ENCODE peak calls at places on chromosomes 11 and 22, in four cellular contexts. One of them, this sample, is unnamed.

GRCh38 chr11:11787305-11788066 is 54.3 kb upstream of the USP47 start:
- DNase-seq in Peyer's patch: peak
- DNase-seq in aorta: peak
- DNase-seq in midbrain: peak
- DNase-seq in this sample: peak

GRCh38 chr11:46918778-46919513 is 596 bp upstream of the LRP4 start:
- DNase-seq in Peyer's patch: no peak
- DNase-seq in aorta: no peak
- DNase-seq in midbrain: no peak
- DNase-seq in this sample: no peak

GRCh38 chr11:19370100-19370861 is 129.5 kb upstream of the E2F8 start:
- DNase-seq in Peyer's patch: no peak
- DNase-seq in aorta: peak
- DNase-seq in midbrain: no peak
- DNase-seq in this sample: peak

GRCh38 chr11:6259638-6260019 is at the start of gene CCKBR:
- DNase-seq in Peyer's patch: no peak
- DNase-seq in aorta: no peak
- DNase-seq in midbrain: no peak
- DNase-seq in this sample: no peak

GRCh38 chr11:134562176-134562575 is 150.1 kb upstream of the B3GAT1 start:
- DNase-seq in Peyer's patch: no peak
- DNase-seq in aorta: no peak
- DNase-seq in midbrain: no peak
- DNase-seq in this sample: no peak

GRCh38 chr11:131880279-131880678 is 509.9 kb downstream of the NTM start:
- DNase-seq in Peyer's patch: no peak
- DNase-seq in aorta: no peak
- DNase-seq in midbrain: no peak
- DNase-seq in this sample: no peak

GRCh38 chr11:8685306-8685705 is 2.7 kb downstream of the RPL27A start:
- DNase-seq in Peyer's patch: no peak
- DNase-seq in aorta: no peak
- DNase-seq in midbrain: no peak
- DNase-seq in this sample: no peak

GRCh38 chr22:29855611-29856181 is 17.6 kb upstream of the ASCC2 start:
- DNase-seq in Peyer's patch: no peak
- DNase-seq in aorta: no peak
- DNase-seq in midbrain: no peak
- DNase-seq in this sample: peak

GRCh38 chr22:22618923-22619322 is 25.5 kb upstream of the GGTLC2 start:
- DNase-seq in Peyer's patch: no peak
- DNase-seq in aorta: no peak
- DNase-seq in midbrain: no peak
- DNase-seq in this sample: no peak

GRCh38 chr11:122754553-122755322 is 83.6 kb upstream of the CRTAM start:
- DNase-seq in Peyer's patch: no peak
- DNase-seq in aorta: no peak
- DNase-seq in midbrain: no peak
- DNase-seq in this sample: no peak

GRCh38 chr22:40411506-40411861 is 41.1 kb downstream of the SGSM3 start:
- DNase-seq in Peyer's patch: no peak
- DNase-seq in aorta: no peak
- DNase-seq in midbrain: no peak
- DNase-seq in this sample: no peak

GRCh38 chr11:120179071-120179672 is 31.7 kb upstream of the OAF start:
- DNase-seq in Peyer's patch: no peak
- DNase-seq in aorta: peak
- DNase-seq in midbrain: no peak
- DNase-seq in this sample: no peak

GRCh38 chr22:44357296-44357961 is 44.7 kb upstream of the SHISAL1 start:
- DNase-seq in Peyer's patch: no peak
- DNase-seq in aorta: peak
- DNase-seq in midbrain: no peak
- DNase-seq in this sample: no peak

GRCh38 chr11:67280791-67281551 is 8.1 kb upstream of the ANKRD13D start:
- DNase-seq in Peyer's patch: no peak
- DNase-seq in aorta: peak
- DNase-seq in midbrain: no peak
- DNase-seq in this sample: peak

GRCh38 chr22:22803285-22803853 is 84.2 kb upstream of the IGLL5 start:
- DNase-seq in Peyer's patch: no peak
- DNase-seq in aorta: no peak
- DNase-seq in midbrain: no peak
- DNase-seq in this sample: no peak

GRCh38 chr11:45590743-45591142 is 74.7 kb downstream of the CHST1 start:
- DNase-seq in Peyer's patch: no peak
- DNase-seq in aorta: peak
- DNase-seq in midbrain: peak
- DNase-seq in this sample: no peak

GRCh38 chr11:132111781-132112380 is 741.5 kb downstream of the NTM start:
- DNase-seq in Peyer's patch: no peak
- DNase-seq in aorta: no peak
- DNase-seq in midbrain: no peak
- DNase-seq in this sample: no peak

GRCh38 chr22:26045051-26045450 is 124.2 kb upstream of the SEZ6L start:
- DNase-seq in Peyer's patch: no peak
- DNase-seq in aorta: no peak
- DNase-seq in midbrain: no peak
- DNase-seq in this sample: no peak

GRCh38 chr11:37343279-37343678 is 745.2 kb upstream of the RAG2 start:
- DNase-seq in Peyer's patch: no peak
- DNase-seq in aorta: no peak
- DNase-seq in midbrain: no peak
- DNase-seq in this sample: no peak

GRCh38 chr11:93072236-93072635 is 102.8 kb downstream of the MTNR1B start:
- DNase-seq in Peyer's patch: no peak
- DNase-seq in aorta: no peak
- DNase-seq in midbrain: no peak
- DNase-seq in this sample: no peak

GRCh38 chr22:20525048-20525447 is 17.6 kb downstream of the MED15 start:
- DNase-seq in Peyer's patch: no peak
- DNase-seq in aorta: no peak
- DNase-seq in midbrain: no peak
- DNase-seq in this sample: no peak

GRCh38 chr11:83508804-83509203 is 222.6 kb upstream of the CCDC90B start:
- DNase-seq in Peyer's patch: no peak
- DNase-seq in aorta: no peak
- DNase-seq in midbrain: no peak
- DNase-seq in this sample: no peak

GRCh38 chr11:36719708-36720107 is 121.7 kb upstream of the RAG2 start:
- DNase-seq in Peyer's patch: no peak
- DNase-seq in aorta: no peak
- DNase-seq in midbrain: no peak
- DNase-seq in this sample: no peak

GRCh38 chr11:43548921-43549320 is 131.6 kb upstream of the HSD17B12 start:
- DNase-seq in Peyer's patch: no peak
- DNase-seq in aorta: no peak
- DNase-seq in midbrain: no peak
- DNase-seq in this sample: no peak

GRCh38 chr11:64489831-64490441 is 101.1 kb upstream of the SLC22A12 start:
- DNase-seq in Peyer's patch: no peak
- DNase-seq in aorta: peak
- DNase-seq in midbrain: peak
- DNase-seq in this sample: peak

GRCh38 chr11:11588243-11588642 is 33.6 kb downstream of the GALNT18 start:
- DNase-seq in Peyer's patch: no peak
- DNase-seq in aorta: no peak
- DNase-seq in midbrain: no peak
- DNase-seq in this sample: no peak

GRCh38 chr11:47592276-47592675 is 1.9 kb downstream of the C1QTNF4 start:
- DNase-seq in Peyer's patch: no peak
- DNase-seq in aorta: peak
- DNase-seq in midbrain: no peak
- DNase-seq in this sample: no peak

GRCh38 chr11:12454782-12455181 is 77.4 kb downstream of the PARVA start:
- DNase-seq in Peyer's patch: no peak
- DNase-seq in aorta: no peak
- DNase-seq in midbrain: no peak
- DNase-seq in this sample: no peak

GRCh38 chr11:123437236-123437979 is 7.3 kb downstream of the GRAMD1B start:
- DNase-seq in Peyer's patch: no peak
- DNase-seq in aorta: no peak
- DNase-seq in midbrain: no peak
- DNase-seq in this sample: no peak

GRCh38 chr11:815675-816432 is 2.9 kb upstream of the PNPLA2 start:
- DNase-seq in Peyer's patch: no peak
- DNase-seq in aorta: no peak
- DNase-seq in midbrain: no peak
- DNase-seq in this sample: no peak

This sample was measured in psoas muscle.